ENCODE peak calls at places on chromosomes 12 and 14, in six cellular contexts. T is aorta, J is HepG2, Q is testis, Z is mammary epithelial cell, V is neural progenitor cell. W is an unnamed sample. For H3K9me3, the result is how much of the 10 kb centered on the place peaks cover.

GRCh38 chr12:47155457-47156166 is 75.9 kb upstream of the AMIGO2 start:
- DNase-seq in T (no peak), J (no peak), Q (no peak), Z (peak), V (no peak), W (no peak)

GRCh38 chr12:50932787-50933280 is 19.5 kb upstream of the HIGD1C start:
- DNase-seq in T (no peak), J (peak), Q (no peak), Z (no peak), V (no peak), W (no peak)

GRCh38 chr12:10901427-10901826 is 7.9 kb downstream of the TAS2R13 start:
- DNase-seq in T (no peak), J (peak), Q (no peak), Z (peak), V (no peak), W (no peak)

GRCh38 chr12:45278447-45278846 is 62.6 kb downstream of the ANO6 start:
- DNase-seq in T (no peak), J (no peak), Q (no peak), Z (no peak), V (no peak), W (no peak)

GRCh38 chr12:124883263-124883876 is 19.7 kb upstream of the SCARB1 start:
- DNase-seq in T (no peak), J (no peak), Q (no peak), Z (no peak), V (no peak), W (no peak)

GRCh38 chr12:27936196-27936595 is 36.3 kb downstream of the PTHLH start:
- DNase-seq in T (no peak), J (no peak), Q (no peak), Z (peak), V (peak), W (no peak)

GRCh38 chr12:30847259-30847658 is 79.3 kb upstream of the TSPAN11 start:
- DNase-seq in T (no peak), J (peak), Q (no peak), Z (peak), V (peak), W (no peak)

GRCh38 chr12:117012189-117012805 is 86.9 kb downstream of the TESC start:
- DNase-seq in T (no peak), J (no peak), Q (no peak), Z (peak), V (no peak), W (no peak)

GRCh38 chr14:90678420-90678819 is 137.8 kb downstream of the TTC7B start:
- DNase-seq in T (no peak), J (no peak), Q (no peak), Z (peak), V (no peak), W (no peak)

GRCh38 chr14:29521526-29522137 is 406.0 kb downstream of the PRKD1 start:
- DNase-seq in T (no peak), J (no peak), Q (peak), Z (no peak), V (peak), W (no peak)

GRCh38 chr12:29992366-29992765 is 208.6 kb upstream of the TMTC1 start:
- DNase-seq in T (no peak), J (no peak), Q (no peak), Z (no peak), V (no peak), W (no peak)

GRCh38 chr12:52648012-52648550 is 3.9 kb downstream of the KRT2 start:
- DNase-seq in T (no peak), J (no peak), Q (no peak), Z (no peak), V (no peak), W (no peak)

GRCh38 chr14:26204362-26204953 is 393.4 kb downstream of the NOVA1 start:
- DNase-seq in T (no peak), J (no peak), Q (peak), Z (no peak), V (peak), W (no peak)

GRCh38 chr12:49622501-49623141 is 740 bp upstream of the PRPF40B start:
- DNase-seq in T (no peak), J (no peak), Q (peak), Z (peak), V (peak), W (no peak)

GRCh38 chr12:92466391-92467305 is 236.1 kb upstream of the PLEKHG7 start:
- DNase-seq in T (peak), J (no peak), Q (no peak), Z (no peak), V (peak), W (no peak)

GRCh38 chr12:29306267-29306666 is 74.7 kb downstream of the ERGIC2 start:
- DNase-seq in T (no peak), J (no peak), Q (no peak), Z (no peak), V (no peak), W (no peak)

DNA sequence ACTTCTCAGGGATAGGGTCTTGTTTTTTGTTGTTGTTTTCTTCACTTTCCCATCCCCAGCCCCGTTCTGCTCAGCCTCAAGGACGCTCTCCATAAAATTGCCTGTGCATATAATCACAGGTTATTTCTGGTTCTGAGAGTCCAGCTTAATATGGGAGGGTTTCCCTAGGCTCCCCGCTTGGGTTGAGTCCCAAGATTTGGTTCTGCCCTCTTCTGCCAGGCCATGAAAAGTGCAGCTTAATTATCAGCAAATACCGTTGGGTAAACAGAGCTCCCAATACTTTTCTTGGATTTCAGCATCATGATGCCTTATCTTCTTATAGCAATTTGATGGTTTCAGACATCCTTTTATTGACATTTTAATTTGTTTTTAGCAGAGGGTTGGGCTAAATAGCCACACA is 75.6 kb downstream of the GRIN2B start:
- DNase-seq in T (no peak), J (no peak), Q (no peak), Z (no peak), V (no peak), W (no peak)
- H3K9me3 ChIP-seq in T (under half), J (under half), Q (under half), Z (under half), V (under half), W (under half)

GRCh38 chr12:131323879-131324278 is 370.2 kb downstream of the ADGRD1 start:
- DNase-seq in T (no peak), J (no peak), Q (no peak), Z (no peak), V (no peak), W (no peak)
- H3K9me3 ChIP-seq in T (under half), J (under half), Q (under half), Z (under half), V (under half), W (under half)

GRCh38 chr12:34344851-34345522 is 322.7 kb downstream of the ALG10 start:
- DNase-seq in T (no peak), J (no peak), Q (no peak), Z (no peak), V (no peak), W (no peak)
- H3K9me3 ChIP-seq in T (under half), J (under half), Q (under half), Z (under half), V (under half), W (under half)

DNA sequence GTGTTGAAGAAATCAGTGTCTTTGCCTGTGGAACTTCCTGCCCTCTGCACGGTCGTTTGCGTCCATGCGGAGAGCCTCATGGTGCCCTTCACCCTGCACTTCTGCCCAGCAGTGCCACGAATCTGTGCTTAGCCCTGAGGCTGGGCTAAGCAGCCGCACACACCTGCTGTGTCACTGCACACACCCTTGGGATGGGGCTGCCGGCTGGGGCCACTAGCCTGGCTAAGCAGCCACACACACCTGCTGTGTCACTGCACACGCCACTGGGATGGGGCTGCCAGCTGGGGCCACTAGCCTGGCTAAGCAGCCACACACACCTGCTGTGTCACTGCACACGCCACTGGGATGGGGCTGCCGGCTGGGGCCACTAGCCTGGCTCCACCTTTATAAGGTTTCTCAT is 188.5 kb downstream of the KIF26A start:
- DNase-seq in T (no peak), J (no peak), Q (peak), Z (no peak), V (no peak), W (no peak)
- H3K9me3 ChIP-seq in T (under half), J (under half), Q (under half), Z (under half), V (under half), W (under half)

GRCh38 chr12:42957136-42957535 is 367.6 kb upstream of the PRICKLE1 start:
- DNase-seq in T (no peak), J (no peak), Q (peak), Z (no peak), V (no peak), W (no peak)
- H3K9me3 ChIP-seq in T (under half), J (under half), Q (under half), Z (under half), V (under half), W (under half)

GRCh38 chr14:106879241-106879640 is 1352.9 kb downstream of the TMEM121 start:
- DNase-seq in T (peak), J (peak), Q (peak), Z (peak), V (no peak), W (no peak)
- H3K9me3 ChIP-seq in T (under half), J (under half), Q (under half), Z (under half), V (under half), W (under half)

GRCh38 chr14:41872906-41873305 is 266.2 kb downstream of the LRFN5 start:
- DNase-seq in T (no peak), J (no peak), Q (no peak), Z (no peak), V (no peak), W (no peak)
- H3K9me3 ChIP-seq in T (under half), J (half or more), Q (under half), Z (under half), V (under half), W (under half)